ENCODE peak calls at places on chromosomes 7 and 10, in four cellular contexts. W is activated CD4-positive, alpha-beta T cell treated with anti-CD3 and anti-CD28 coated beads, Interleukin-2, amount 50 U/mL, for 24 hours; I is naive thymus-derived CD4-positive, alpha-beta T cell; E is HFF-Myc. J is an unnamed sample.

GRCh38 chr7:37405603-37406122 is 43.0 kb downstream of the ELMO1 start:
- DNase-seq in W (no peak), I (no peak), E (no peak), J (no peak)

GRCh38 chr7:132783824-132784223 is 207.6 kb upstream of the PLXNA4 start:
- DNase-seq in W (no peak), I (no peak), E (peak; percentile 60), J (no peak)

GRCh38 chr10:77274046-77274795 is 363.4 kb downstream of the KCNMA1 start:
- DNase-seq in W (no peak), I (no peak), E (no peak), J (no peak)

GRCh38 chr7:387132-388022 is 97.4 kb downstream of the FOXL3 start:
- DNase-seq in W (no peak), I (no peak), E (no peak), J (no peak)

GRCh38 chr10:785539-786214 is 96.2 kb upstream of the DIP2C start:
- DNase-seq in W (no peak), I (no peak), E (no peak), J (no peak)

GRCh38 chr7:2717293-2717904 is 29.4 kb downstream of the AMZ1 start:
- DNase-seq in W (no peak), I (peak; percentile 56), E (no peak), J (no peak)

GRCh38 chr7:105352018-105352612 is 36.6 kb downstream of the SRPK2 start:
- DNase-seq in W (peak; percentile 59), I (peak; percentile 84), E (peak; percentile 65), J (no peak)

GRCh38 chr7:33922820-33923219 is 17.5 kb downstream of the BMPER start:
- DNase-seq in W (no peak), I (no peak), E (no peak), J (no peak)

GRCh38 chr10:119140603-119141245 is 24.8 kb downstream of the SFXN4 start:
- DNase-seq in W (no peak), I (no peak), E (no peak), J (no peak)

GRCh38 chr10:19097151-19097550 is 48.5 kb downstream of the MALRD1 start:
- DNase-seq in W (no peak), I (no peak), E (no peak), J (no peak)

GRCh38 chr10:79246209-79246581 is 101.1 kb upstream of the PPIF start:
- DNase-seq in W (no peak), I (no peak), E (no peak), J (no peak)

GRCh38 chr10:61836888-61837747 is 64.4 kb upstream of the ARID5B start:
- DNase-seq in W (no peak), I (no peak), E (peak; percentile 60), J (no peak)

GRCh38 chr10:118408145-118408544 is 66.0 kb upstream of the FAM204A start:
- DNase-seq in W (no peak), I (no peak), E (no peak), J (no peak)

GRCh38 chr10:22685926-22686325 is 28.5 kb downstream of the PIP4K2A start:
- DNase-seq in W (no peak), I (no peak), E (no peak), J (no peak)

GRCh38 chr7:128167316-128167691 is 73.8 kb upstream of the LEP start:
- DNase-seq in W (no peak), I (no peak), E (peak; percentile 11), J (no peak)